ENCODE peak calls at places on chromosome 6, in ten cellular contexts. T is psoas muscle, L is cardiac muscle cell, H is foreskin keratinocyte, I is RWPE2, A is HL-60, Z is prostate gland, M is upper lobe of left lung, V is fibroblast of lung, Q is left ventricle myocardium inferior. S is an unnamed sample.

GRCh38 chr6:99822741-99823512 is 171.1 kb downstream of the MCHR2 start:
- DNase-seq in T (no peak), L (peak; percentile 66), H (peak; percentile 83), I (no peak), A (no peak), Z (peak; percentile 11), M (no peak), V (peak; percentile 58), Q (no peak), S (peak; percentile 75)

GRCh38 chr6:56693246-56693607 is 50.5 kb upstream of the DST start:
- DNase-seq in T (peak; percentile 90), L (peak; percentile 91), H (no peak), I (no peak), A (no peak), Z (peak; percentile 63), M (peak; percentile 48), V (peak; percentile 89), Q (peak; percentile 92), S (no peak)

GRCh38 chr6:121865811-121866210 is 430.4 kb downstream of the GJA1 start:
- DNase-seq in T (no peak), L (no peak), H (no peak), I (no peak), A (no peak), Z (no peak), M (no peak), V (no peak), Q (no peak), S (no peak)

GRCh38 chr6:20416567-20417345 is 15.1 kb downstream of the E2F3 start:
- DNase-seq in T (no peak), L (no peak), H (no peak), I (no peak), A (no peak), Z (no peak), M (no peak), V (no peak), Q (no peak), S (no peak)

GRCh38 chr6:89526563-89526869 is 93.6 kb downstream of the ANKRD6 start:
- DNase-seq in T (no peak), L (no peak), H (no peak), I (no peak), A (no peak), Z (no peak), M (no peak), V (no peak), Q (no peak), S (no peak)

GRCh38 chr6:90230547-90231240 is 65.9 kb downstream of the BACH2 start:
- DNase-seq in T (no peak), L (peak; percentile 50), H (no peak), I (no peak), A (no peak), Z (no peak), M (no peak), V (no peak), Q (no peak), S (no peak)

GRCh38 chr6:132712366-132712765 is 1.5 kb downstream of the VNN1 start:
- DNase-seq in T (no peak), L (peak; percentile 47), H (peak; percentile 85), I (no peak), A (no peak), Z (no peak), M (no peak), V (peak; percentile 37), Q (no peak), S (peak; percentile 27)

GRCh38 chr6:30884521-30885480 is 482 bp downstream of the DDR1 start:
- DNase-seq in T (peak; percentile 58), L (peak; percentile 81), H (peak; percentile 67), I (no peak), A (no peak), Z (no peak), M (peak; percentile 71), V (no peak), Q (peak; percentile 41), S (peak; percentile 60)

GRCh38 chr6:679282-679681 is 13.7 kb downstream of the EXOC2 start:
- DNase-seq in T (no peak), L (no peak), H (no peak), I (no peak), A (no peak), Z (no peak), M (no peak), V (peak; percentile 57), Q (no peak), S (no peak)

GRCh38 chr6:149446791-149447376 is 37.9 kb downstream of the ZC3H12D start:
- DNase-seq in T (no peak), L (no peak), H (peak; percentile 17), I (no peak), A (no peak), Z (no peak), M (no peak), V (no peak), Q (no peak), S (no peak)
- TF ChIP-seq CTCF in T (no peak), L (no peak), H (no peak), I (no peak), A (no peak), Z (no peak), M (no peak), V (no peak), Q (no peak), S (no peak)

GRCh38 chr6:33723576-33724085 is 12.1 kb upstream of the UQCC2 start:
- DNase-seq in T (no peak), L (no peak), H (no peak), I (no peak), A (no peak), Z (no peak), M (no peak), V (no peak), Q (no peak), S (no peak)

GRCh38 chr6:33721529-33721928 is 10.0 kb upstream of the UQCC2 start:
- DNase-seq in T (no peak), L (no peak), H (no peak), I (no peak), A (no peak), Z (no peak), M (no peak), V (no peak), Q (no peak), S (no peak)

GRCh38 chr6:33724281-33725023 is 13.0 kb upstream of the UQCC2 start:
- DNase-seq in T (no peak), L (no peak), H (no peak), I (no peak), A (no peak), Z (no peak), M (no peak), V (no peak), Q (no peak), S (no peak)

GRCh38 chr6:33720998-33721397 is 9.5 kb upstream of the UQCC2 start:
- DNase-seq in T (no peak), L (no peak), H (no peak), I (no peak), A (no peak), Z (no peak), M (no peak), V (no peak), Q (no peak), S (no peak)

DNA sequence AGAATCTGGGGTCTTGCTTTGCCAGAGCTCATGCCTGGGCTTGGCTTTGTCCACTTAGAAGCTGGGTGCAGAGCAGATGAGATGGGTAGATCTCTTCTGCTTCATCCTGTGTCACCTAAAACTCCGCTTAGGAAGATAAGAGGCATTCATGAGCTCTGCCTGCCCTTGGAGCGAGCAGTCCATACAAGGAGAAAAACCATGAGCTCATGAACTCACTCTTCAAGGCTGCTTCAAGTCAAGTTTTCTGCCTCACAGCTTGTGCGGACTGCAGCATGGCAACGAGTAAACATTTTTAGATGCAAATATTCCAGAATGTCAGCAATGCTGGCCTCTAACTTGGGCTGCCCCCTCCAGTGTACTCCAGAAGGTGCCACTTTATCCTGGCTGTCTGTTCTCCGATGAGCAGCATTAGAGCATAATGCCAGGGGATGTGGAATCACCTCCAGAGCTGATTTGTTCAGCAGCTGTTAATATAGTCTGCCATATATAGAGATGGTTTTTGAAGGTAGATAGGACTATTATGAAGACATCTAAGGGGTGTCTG is 10.7 kb upstream of the UQCC2 start:
- DNase-seq in T (no peak), L (no peak), H (no peak), I (no peak), A (no peak), Z (no peak), M (no peak), V (no peak), Q (no peak), S (no peak)
- H3K27ac ChIP-seq in T (peak overlapping the region; percentile 6), L (no peak overlapping the region), H (no peak overlapping the region), I (no peak overlapping the region), A (no peak overlapping the region), Z (peak overlapping the region; percentile 76), M (no peak overlapping the region), V (no peak overlapping the region), Q (peak overlapping the region; percentile 34), S (no peak overlapping the region)

GRCh38 chr6:168018664-168019063 is 21.2 kb downstream of the KIF25 start:
- DNase-seq in T (no peak), L (no peak), H (no peak), I (no peak), A (no peak), Z (no peak), M (no peak), V (no peak), Q (no peak), S (no peak)

GRCh38 chr6:168015492-168016175 is 18.2 kb downstream of the KIF25 start:
- DNase-seq in T (no peak), L (no peak), H (no peak), I (no peak), A (no peak), Z (no peak), M (no peak), V (no peak), Q (no peak), S (no peak)

GRCh38 chr6:168017629-168018028 is 20.2 kb downstream of the KIF25 start:
- DNase-seq in T (no peak), L (no peak), H (no peak), I (no peak), A (no peak), Z (no peak), M (no peak), V (peak; percentile 17), Q (no peak), S (no peak)

GRCh38 chr6:168016176-168016620 is 18.7 kb downstream of the KIF25 start:
- DNase-seq in T (no peak), L (no peak), H (no peak), I (no peak), A (no peak), Z (no peak), M (no peak), V (no peak), Q (no peak), S (no peak)

GRCh38 chr6:168016756-168017525 is 19.5 kb downstream of the KIF25 start:
- DNase-seq in T (no peak), L (peak; percentile 65), H (peak; percentile 7), I (no peak), A (no peak), Z (no peak), M (no peak), V (peak; percentile 35), Q (no peak), S (peak; percentile 43)
- TF ChIP-seq CTCF in T (no peak), L (no peak), H (no peak), I (no peak), A (no peak), Z (no peak), M (no peak), V (no peak), Q (no peak), S (no peak)

DNA sequence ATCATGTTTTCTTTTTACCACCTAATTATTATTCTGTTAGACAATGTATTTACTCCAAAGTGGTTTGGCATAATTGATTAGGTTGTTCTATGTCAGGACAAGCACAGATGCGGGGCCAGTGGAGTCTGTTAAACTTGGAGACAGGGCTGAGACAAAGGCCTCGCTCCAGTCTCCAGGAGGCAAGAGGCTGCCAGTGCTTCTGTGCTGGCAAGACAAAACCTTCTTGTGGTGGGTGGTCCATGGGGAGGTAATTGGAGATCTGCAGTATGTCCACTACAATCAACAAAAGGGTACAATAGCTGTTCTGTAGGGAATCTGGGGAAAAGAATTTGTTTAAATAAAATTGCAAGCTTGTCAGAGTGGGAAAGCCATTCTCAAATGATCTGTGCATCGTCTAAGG is 677.2 kb upstream of the SLC35B3 start:
- DNase-seq in T (no peak), L (no peak), H (no peak), I (no peak), A (no peak), Z (no peak), M (no peak), V (no peak), Q (no peak), S (no peak)
- H3K27ac ChIP-seq in T (no peak overlapping the region), L (no peak overlapping the region), H (no peak overlapping the region), I (no peak overlapping the region), A (no peak overlapping the region), Z (no peak overlapping the region), M (no peak overlapping the region), V (no peak overlapping the region), Q (no peak overlapping the region), S (no peak overlapping the region)